ENCODE peak calls at places on chromosome 18, in four cellular contexts. P, J, B and H are unnamed samples.

GRCh38 chr18:59547691-59548182 is 149.5 kb downstream of the CCBE1 start:
- DNase-seq in B (peak), P (no peak), J (no peak), H (no peak)

GRCh38 chr18:7958897-7959146 is 391.7 kb downstream of the PTPRM start:
- DNase-seq in B (no peak), J (no peak), P (no peak), H (no peak)

GRCh38 chr18:832085-832681 is 20.1 kb upstream of the YES1 start:
- DNase-seq in J (peak), P (peak), B (peak), H (no peak)

GRCh38 chr18:80239830-80240229 is 7.5 kb downstream of the PARD6G start:
- DNase-seq in B (no peak), J (no peak), P (no peak), H (no peak)

GRCh38 chr18:69490813-69491212 is 90.1 kb downstream of the DOK6 start:
- DNase-seq in J (no peak), P (no peak), B (peak), H (no peak)

GRCh38 chr18:8625693-8626092 is 16.5 kb downstream of the RAB12 start:
- DNase-seq in P (no peak), J (no peak), B (no peak), H (no peak)

GRCh38 chr18:23835076-23835475 is 145.8 kb downstream of the LAMA3 start:
- DNase-seq in B (peak), J (no peak), P (no peak), H (no peak)

GRCh38 chr18:39453356-39453755 is 1887.8 kb upstream of the CELF4 start:
- DNase-seq in P (no peak), B (no peak), J (no peak), H (no peak)

GRCh38 chr18:6486313-6486712 is 71.6 kb upstream of the L3MBTL4 start:
- DNase-seq in P (no peak), J (no peak), B (no peak), H (no peak)

GRCh38 chr18:63823516-63824219 is 48.5 kb downstream of the SERPINB7 start:
- DNase-seq in J (peak), B (peak), P (no peak), H (peak)

GRCh38 chr18:22171839-22172582 is 2.6 kb downstream of the GATA6 start:
- DNase-seq in J (peak), P (no peak), B (no peak), H (no peak)

GRCh38 chr18:27005589-27005988 is 140.1 kb upstream of the AQP4 start:
- DNase-seq in B (peak), P (peak), J (no peak), H (no peak)

GRCh38 chr18:49177812-49178211 is 227.0 kb upstream of the SMAD7 start:
- DNase-seq in B (peak), J (no peak), P (no peak), H (no peak)

GRCh38 chr18:49652841-49653240 is 91.0 kb downstream of the LIPG start:
- DNase-seq in B (no peak), P (no peak), J (no peak), H (no peak)

GRCh38 chr18:1499265-1499664 is 594.6 kb downstream of the ADCYAP1 start:
- DNase-seq in P (no peak), J (no peak), B (no peak), H (no peak)

GRCh38 chr18:76452357-76452756 is 42.7 kb downstream of the ZNF516 start:
- DNase-seq in B (peak), P (no peak), J (no peak), H (no peak)

GRCh38 chr18:35088931-35089330 is 47.7 kb downstream of the MAPRE2 start:
- DNase-seq in B (peak), P (no peak), J (no peak), H (no peak)

GRCh38 chr18:36580266-36580665 is 248.5 kb downstream of the TPGS2 start:
- DNase-seq in J (no peak), P (no peak), B (peak), H (no peak)

GRCh38 chr18:39620551-39621168 is 2055.1 kb upstream of the CELF4 start:
- DNase-seq in B (no peak), J (no peak), P (no peak), H (no peak)

GRCh38 chr18:22214731-22215528 is 45.5 kb downstream of the GATA6 start:
- DNase-seq in B (peak), J (no peak), P (peak), H (no peak)

GRCh38 chr18:41713969-41714700 is 240.9 kb upstream of the PIK3C3 start:
- DNase-seq in B (no peak), P (no peak), J (no peak), H (no peak)

GRCh38 chr18:29644276-29644675 is 1398.3 kb downstream of the DSC3 start:
- DNase-seq in P (no peak), B (peak), J (no peak), H (no peak)

GRCh38 chr18:61651880-61652268 is 240.9 kb downstream of the RNF152 start:
- DNase-seq in J (no peak), P (no peak), B (no peak), H (no peak)

GRCh38 chr18:10424576-10425314 is 29.7 kb upstream of the APCDD1 start:
- DNase-seq in B (peak), P (no peak), J (peak), H (no peak)

GRCh38 chr18:43710135-43710534 is 432.8 kb upstream of the SYT4 start:
- DNase-seq in J (no peak), P (no peak), B (no peak), H (no peak)

GRCh38 chr18:5297582-5297981 is 2.1 kb upstream of the ZBTB14 start:
- DNase-seq in P (no peak), J (no peak), B (no peak), H (peak)

GRCh38 chr18:7626922-7627440 is 59.9 kb downstream of the PTPRM start:
- DNase-seq in B (peak), P (peak), J (no peak), H (no peak)

GRCh38 chr18:76567835-76568445 is 72.9 kb upstream of the ZNF516 start:
- DNase-seq in P (no peak), B (no peak), J (no peak), H (no peak)

GRCh38 chr18:57666818-57667497 is 45.3 kb upstream of the NARS1 start:
- DNase-seq in J (no peak), P (peak), B (peak), H (no peak)

GRCh38 chr18:967037-967576 is 62.4 kb downstream of the ADCYAP1 start:
- DNase-seq in B (no peak), J (no peak), P (no peak), H (no peak)

GRCh38 chr18:74390900-74391299 is 66.2 kb downstream of the DIPK1C start:
- DNase-seq in P (no peak), B (no peak), J (no peak), H (no peak)

GRCh38 chr18:60017371-60017770 is 117.6 kb downstream of the PMAIP1 start:
- DNase-seq in J (no peak), B (no peak), P (no peak), H (no peak)

GRCh38 chr18:10271481-10271880 is 183.0 kb upstream of the APCDD1 start:
- DNase-seq in J (no peak), B (peak), P (no peak), H (no peak)

GRCh38 chr18:59783138-59783537 is 85.9 kb upstream of the CCBE1 start:
- DNase-seq in B (peak), P (peak), J (no peak), H (no peak)

GRCh38 chr18:79766308-79766707 is 31.4 kb upstream of the KCNG2 start:
- DNase-seq in B (no peak), P (no peak), J (no peak), H (peak)

GRCh38 chr18:9103488-9103887 is 989 bp downstream of the NDUFV2 start:
- DNase-seq in P (no peak), J (no peak), B (peak), H (no peak)

GRCh38 chr18:3451989-3452749 is 2.2 kb downstream of the TGIF1 start:
- DNase-seq in B (peak), P (peak), J (peak), H (peak)
- H3K4me3 ChIP-seq in B (peak), P (peak), J (peak), H (peak)

GRCh38 chr18:47172476-47172875 is 3.7 kb downstream of the IER3IP1 start:
- DNase-seq in B (no peak), P (no peak), J (no peak), H (no peak)

GRCh38 chr18:47163241-47163640 is 12.9 kb downstream of the IER3IP1 start:
- DNase-seq in B (peak), J (no peak), P (no peak), H (no peak)

GRCh38 chr18:47168509-47168908 is 7.7 kb downstream of the IER3IP1 start:
- DNase-seq in B (no peak), P (no peak), J (no peak), H (no peak)

GRCh38 chr18:47166235-47166634 is 9.9 kb downstream of the IER3IP1 start:
- DNase-seq in J (no peak), P (no peak), B (no peak), H (no peak)

DNA sequence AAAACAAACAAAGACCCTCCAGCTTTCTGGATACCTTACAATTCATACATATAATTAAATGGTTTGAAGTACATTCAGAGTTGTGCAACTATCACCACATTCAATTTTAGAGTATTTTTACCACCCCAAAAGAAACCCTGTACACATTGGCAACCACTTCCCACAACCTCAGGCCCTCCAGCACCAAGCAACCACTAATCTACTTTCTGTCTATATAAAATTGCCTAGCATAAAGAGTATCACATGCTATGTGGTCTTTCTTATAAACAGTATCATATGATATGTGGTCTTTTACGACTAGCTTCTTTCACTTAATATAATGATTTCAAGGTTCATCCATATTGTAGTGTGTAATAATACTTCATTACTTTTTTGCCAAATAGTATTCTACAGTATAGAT is 7.3 kb downstream of the IER3IP1 start:
- DNase-seq in P (no peak), B (no peak), J (no peak), H (no peak)
- H3K4me3 ChIP-seq in P (no peak), B (no peak), J (no peak), H (no peak)

GRCh38 chr18:13446581-13447470 is 228.3 kb downstream of the LDLRAD4 start:
- DNase-seq in J (no peak), P (peak), B (no peak), H (no peak)
- H3K4me3 ChIP-seq in J (no peak), P (no peak), B (no peak), H (peak)

DNA sequence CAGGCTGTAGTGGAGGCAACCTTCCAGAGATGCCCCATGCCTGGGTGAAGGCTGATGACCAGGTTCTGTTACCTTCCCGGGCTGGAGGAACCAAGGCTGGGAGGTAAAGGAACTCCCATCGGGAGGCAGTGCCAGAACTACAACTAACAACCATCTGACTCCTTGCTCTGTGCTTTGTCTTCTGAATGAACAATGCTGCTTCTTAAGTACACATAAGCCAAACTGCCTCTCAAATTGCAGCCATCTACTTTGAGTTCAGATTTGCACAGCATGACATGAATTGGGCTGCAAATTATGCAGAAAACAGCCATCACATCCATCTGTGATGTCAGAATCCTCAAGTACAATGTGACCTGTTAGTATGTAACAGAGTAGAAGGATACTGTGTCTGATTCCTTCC is 290.6 kb downstream of the ZNF521 start:
- DNase-seq in P (no peak), J (no peak), B (no peak), H (no peak)
- H3K4me3 ChIP-seq in P (no peak), J (no peak), B (no peak), H (no peak)

GRCh38 chr18:31720867-31721266 is 36.5 kb upstream of the B4GALT6 start:
- DNase-seq in B (peak), J (no peak), P (no peak), H (no peak)

GRCh38 chr18:31723998-31724711 is 36.5 kb downstream of the SLC25A52 start:
- DNase-seq in B (peak), P (no peak), J (peak), H (no peak)

GRCh38 chr18:31722369-31722957 is 38.1 kb upstream of the B4GALT6 start:
- DNase-seq in J (peak), P (peak), B (peak), H (peak)

GRCh38 chr18:31721596-31721995 is 37.2 kb upstream of the B4GALT6 start:
- DNase-seq in J (no peak), B (no peak), P (no peak), H (no peak)

GRCh38 chr18:31723639-31723997 is 37.1 kb downstream of the SLC25A52 start:
- DNase-seq in B (peak), P (no peak), J (no peak), H (no peak)
- H3K4me3 ChIP-seq in B (no peak), P (no peak), J (peak), H (peak)

GRCh38 chr18:48095726-48096125 is 165.3 kb upstream of the SMAD2 start:
- DNase-seq in B (no peak), P (no peak), J (no peak), H (no peak)
- H3K4me3 ChIP-seq in B (no peak), P (no peak), J (no peak), H (no peak)

GRCh38 chr18:54947115-54947514 is 12.1 kb downstream of the CCDC68 start:
- DNase-seq in P (peak), J (no peak), B (peak), H (no peak)

GRCh38 chr18:54946149-54946581 is 13.1 kb downstream of the CCDC68 start:
- DNase-seq in P (peak), J (no peak), B (no peak), H (no peak)

GRCh38 chr18:54942569-54942968 is 16.7 kb downstream of the CCDC68 start:
- DNase-seq in J (no peak), P (no peak), B (no peak), H (no peak)

GRCh38 chr18:54948350-54948837 is 10.9 kb downstream of the CCDC68 start:
- DNase-seq in B (no peak), J (no peak), P (peak), H (no peak)

GRCh38 chr18:54945726-54946125 is 13.5 kb downstream of the CCDC68 start:
- DNase-seq in B (no peak), J (no peak), P (no peak), H (no peak)
- H3K4me3 ChIP-seq in B (no peak), J (peak), P (peak), H (no peak)

DNA sequence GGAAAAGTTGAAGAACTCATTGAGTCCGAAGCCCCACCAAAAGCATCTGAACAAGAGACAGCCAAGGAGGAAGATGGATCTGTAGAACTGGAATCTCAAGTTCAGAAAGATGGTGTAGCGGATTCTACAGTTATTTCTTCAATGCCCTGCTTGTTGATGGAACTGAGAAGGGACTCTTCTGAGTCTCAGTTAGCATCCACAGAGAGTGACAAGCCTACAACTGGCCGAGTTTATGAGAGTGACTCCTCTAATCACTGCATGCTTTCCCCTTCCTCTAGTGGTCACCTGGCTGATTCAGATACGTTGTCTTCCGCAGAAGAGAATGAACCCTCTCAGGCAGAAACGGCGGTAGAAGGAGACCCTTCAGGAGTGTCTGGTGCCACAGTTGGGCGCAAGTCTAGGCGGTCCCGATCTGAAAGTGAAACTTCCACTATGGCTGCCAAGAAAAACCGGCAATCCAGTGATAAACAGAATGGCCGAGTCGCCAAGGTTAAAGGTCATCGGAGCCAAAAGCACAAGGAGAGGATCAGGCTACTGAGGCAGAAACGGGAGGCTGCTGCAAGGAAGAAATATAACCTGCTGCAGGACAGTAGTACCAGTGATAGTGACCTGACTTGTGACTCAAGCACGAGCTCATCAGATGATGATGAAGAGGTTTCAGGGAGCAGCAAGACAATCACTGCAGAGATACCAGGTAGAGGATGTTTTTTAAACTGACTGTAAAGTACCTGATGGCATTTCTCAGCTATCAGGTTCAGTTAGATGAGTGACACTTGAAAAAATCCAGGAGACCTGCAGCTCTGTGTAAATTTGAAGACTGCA is 111.9 kb downstream of the HAUS1 start:
- DNase-seq in J (no peak), B (no peak), P (no peak), H (no peak)
- H3K4me3 ChIP-seq in J (peak), B (no peak), P (no peak), H (no peak)

GRCh38 chr18:3453540-3454364 is 3.8 kb downstream of the TGIF1 start:
- DNase-seq in J (peak), P (peak), B (peak), H (no peak)
- H3K4me3 ChIP-seq in J (peak), P (peak), B (peak), H (peak)

GRCh38 chr18:78717766-78718150 is 261.9 kb upstream of the SALL3 start:
- DNase-seq in P (no peak), J (no peak), B (no peak), H (no peak)

GRCh38 chr18:78716581-78716980 is 263.0 kb upstream of the SALL3 start:
- DNase-seq in P (no peak), B (no peak), J (no peak), H (no peak)

GRCh38 chr18:78716022-78716421 is 263.6 kb upstream of the SALL3 start:
- DNase-seq in J (no peak), B (no peak), P (no peak), H (no peak)

GRCh38 chr18:78719821-78720220 is 259.8 kb upstream of the SALL3 start:
- DNase-seq in B (no peak), J (no peak), P (no peak), H (no peak)

GRCh38 chr18:78717051-78717765 is 262.4 kb upstream of the SALL3 start:
- DNase-seq in P (no peak), B (no peak), J (no peak), H (peak)
- H3K4me3 ChIP-seq in P (no peak), B (no peak), J (no peak), H (no peak)